ENCODE peak calls at places on chromosome 12, in six cellular contexts. A is spleen, Y is mesendoderm, W is SJSA1, P is stomach, C is lower lobe of right lung. O is an unnamed sample.

GRCh38 chr12:27779416-27779815 is 617 bp upstream of the KLHL42 start:
- DNase-seq in A (peak), Y (peak), W (peak), P (no peak), C (no peak), O (no peak)

GRCh38 chr12:117792877-117793424 is 175.8 kb downstream of the KSR2 start:
- DNase-seq in A (no peak), Y (no peak), W (no peak), P (no peak), C (no peak), O (no peak)

GRCh38 chr12:89040146-89040964 is 311.9 kb downstream of the DUSP6 start:
- DNase-seq in A (peak), Y (no peak), W (no peak), P (peak), C (peak), O (peak)

GRCh38 chr12:103966736-103967135 is 1.1 kb downstream of the TDG start:
- DNase-seq in A (no peak), Y (no peak), W (no peak), P (no peak), C (no peak), O (no peak)

GRCh38 chr12:132109741-132110140 is 34.4 kb downstream of the DDX51 start:
- DNase-seq in A (no peak), Y (no peak), W (no peak), P (no peak), C (no peak), O (no peak)

GRCh38 chr12:26198742-26199141 is 3.4 kb downstream of the SSPN start:
- DNase-seq in A (no peak), Y (no peak), W (peak), P (no peak), C (no peak), O (no peak)

GRCh38 chr12:107169200-107169599 is 75.9 kb upstream of the CRY1 start:
- DNase-seq in A (no peak), Y (no peak), W (no peak), P (no peak), C (no peak), O (no peak)

GRCh38 chr12:88063375-88063774 is 34.2 kb upstream of the C12orf50 start:
- DNase-seq in A (no peak), Y (no peak), W (no peak), P (no peak), C (no peak), O (no peak)

GRCh38 chr12:91143241-91143640 is 31.9 kb upstream of the LUM start:
- DNase-seq in A (no peak), Y (no peak), W (no peak), P (no peak), C (no peak), O (no peak)

GRCh38 chr12:109461846-109462766 is 15.0 kb downstream of the KCTD10 start:
- DNase-seq in A (peak), Y (peak), W (peak), P (peak), C (peak), O (peak)

GRCh38 chr12:67151891-67152290 is 117.3 kb upstream of the CAND1 start:
- DNase-seq in A (no peak), Y (no peak), W (no peak), P (no peak), C (no peak), O (no peak)

GRCh38 chr12:99004799-99005474 is 359.8 kb downstream of the APAF1 start:
- DNase-seq in A (no peak), Y (no peak), W (no peak), P (no peak), C (no peak), O (no peak)

DNA sequence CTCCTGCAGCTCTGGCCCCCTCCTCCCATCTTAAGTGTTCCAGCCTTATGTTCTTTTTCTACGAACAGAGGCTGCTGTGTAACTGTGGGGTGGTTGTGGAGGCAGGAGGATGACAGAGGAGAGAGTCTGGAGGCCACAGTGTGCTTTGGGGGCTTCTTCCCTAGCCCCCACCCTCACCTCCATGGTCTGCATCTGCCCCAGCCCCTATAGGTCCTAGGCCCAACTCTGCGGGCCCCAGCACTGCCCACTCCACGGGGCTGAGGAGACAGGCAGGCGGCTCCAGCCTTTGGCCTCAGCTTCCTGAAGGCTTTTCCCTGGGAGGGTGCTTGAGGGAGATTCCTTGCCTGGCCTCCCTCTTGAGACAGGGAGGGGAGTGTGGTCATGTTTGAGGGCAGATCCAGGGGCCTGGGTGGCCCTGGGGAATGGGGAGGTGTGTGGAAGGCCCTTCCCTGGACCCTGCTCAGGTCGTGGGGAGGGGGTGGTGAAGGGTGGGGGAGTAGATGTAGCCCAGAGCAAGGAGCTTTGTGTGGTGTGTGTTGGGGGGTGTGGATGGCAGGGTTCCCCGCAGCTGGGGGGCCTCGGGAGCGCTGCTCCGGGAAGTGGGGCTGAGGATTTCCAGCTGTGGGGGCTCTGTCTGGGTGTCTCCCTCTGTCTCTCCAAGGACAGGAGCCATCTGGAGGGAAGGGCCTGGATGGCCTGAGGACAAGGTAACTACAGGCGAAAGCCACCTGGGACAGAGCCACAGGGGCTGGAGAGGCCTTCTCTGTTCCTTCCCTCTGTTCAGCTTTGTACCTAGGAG is 1.1 kb downstream of the SMIM41 start:
- DNase-seq in A (no peak), Y (no peak), W (no peak), P (no peak), C (no peak), O (no peak)
- H3K4me3 ChIP-seq in A (peak), Y (no peak), W (no peak), P (peak), C (peak), O (no peak)

DNA sequence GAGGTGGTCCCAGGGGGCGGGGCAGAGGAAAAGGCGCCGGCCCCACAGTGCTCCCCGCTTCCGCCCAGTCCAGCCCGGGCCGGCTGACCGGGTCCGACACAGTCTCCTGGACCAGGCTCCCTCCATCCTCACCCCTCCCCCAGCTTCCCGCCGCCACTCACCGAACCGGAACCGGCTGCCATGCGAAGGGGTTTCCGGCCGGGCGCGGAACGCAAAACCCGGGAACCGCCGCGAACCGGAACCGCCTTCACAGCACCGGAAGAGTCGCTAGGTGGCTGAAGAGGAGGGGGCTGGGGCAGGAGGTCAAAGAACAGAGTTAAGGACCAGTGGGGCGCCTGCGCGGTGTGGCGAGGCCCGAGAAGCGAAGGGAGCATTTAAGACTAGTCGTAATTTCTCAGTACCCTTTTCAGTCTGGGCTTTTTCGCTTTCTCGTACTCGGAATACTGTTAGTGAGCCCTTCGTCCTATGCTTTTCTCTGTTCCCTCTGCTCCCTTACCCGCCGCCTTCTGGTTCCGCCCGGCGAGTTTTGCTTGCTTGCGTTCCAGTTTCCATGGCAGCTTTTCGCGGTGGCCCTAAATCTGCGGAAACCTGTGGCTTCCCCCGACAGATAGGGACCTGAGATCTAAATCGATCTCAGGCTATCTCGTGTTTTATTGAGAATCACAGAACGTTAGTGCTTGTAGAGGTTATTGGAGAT is at the start of gene SENP1:
- DNase-seq in A (peak), Y (peak), W (peak), P (peak), C (peak), O (peak)
- H3K4me3 ChIP-seq in A (peak), Y (peak), W (peak), P (peak), C (peak), O (peak)

GRCh38 chr12:95838125-95838524 is 20.6 kb upstream of the SNRPF start:
- DNase-seq in A (no peak), Y (no peak), W (no peak), P (peak), C (no peak), O (no peak)

GRCh38 chr12:95837240-95838038 is 21.3 kb upstream of the SNRPF start:
- DNase-seq in A (no peak), Y (no peak), W (no peak), P (no peak), C (no peak), O (no peak)

GRCh38 chr12:95836185-95836609 is 22.6 kb upstream of the SNRPF start:
- DNase-seq in A (no peak), Y (no peak), W (peak), P (no peak), C (no peak), O (no peak)

GRCh38 chr12:95834572-95834971 is 24.2 kb upstream of the SNRPF start:
- DNase-seq in A (no peak), Y (no peak), W (no peak), P (no peak), C (no peak), O (no peak)

GRCh38 chr12:95836630-95837239 is 22.0 kb upstream of the SNRPF start:
- DNase-seq in A (no peak), Y (no peak), W (no peak), P (no peak), C (no peak), O (no peak)
- H3K4me3 ChIP-seq in A (no peak), Y (no peak), W (no peak), P (no peak), C (no peak), O (no peak)

DNA sequence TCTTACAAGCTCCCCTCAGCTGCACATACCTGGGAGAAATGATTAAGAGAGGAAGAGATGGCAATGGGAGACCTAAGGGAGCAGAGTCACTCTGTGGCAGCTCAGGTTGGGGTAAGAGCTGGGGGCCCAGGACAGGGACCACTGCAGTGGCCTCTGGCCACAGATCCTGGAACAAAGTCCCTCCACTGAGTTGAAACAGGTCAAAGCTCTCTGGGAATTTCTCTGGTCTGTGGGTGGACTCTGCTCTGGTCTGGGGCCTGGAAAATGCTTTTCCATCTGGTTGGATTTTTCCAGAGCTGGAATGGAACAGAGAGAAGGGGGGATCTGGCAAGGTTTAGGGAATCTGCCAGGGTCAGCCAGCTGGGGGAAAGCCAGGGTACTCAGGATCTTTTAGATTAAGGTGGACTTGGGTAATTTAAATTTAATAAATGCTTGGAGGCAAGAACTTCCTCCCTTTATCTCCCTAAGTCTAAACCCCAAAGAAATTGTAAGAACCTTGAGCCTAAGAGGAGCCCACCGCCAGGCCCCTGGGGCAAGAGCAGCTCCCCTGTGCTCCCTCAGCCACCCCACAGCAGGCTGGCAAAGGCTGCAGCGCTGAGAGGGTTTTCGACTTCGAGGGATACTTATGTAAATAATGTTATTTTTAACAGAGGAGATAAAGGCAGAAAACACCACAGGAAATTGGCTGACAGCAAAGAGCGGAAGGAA is 3.7 kb downstream of the HOXC10 start:
- DNase-seq in A (no peak), Y (no peak), W (no peak), P (no peak), C (no peak), O (no peak)
- H3K4me3 ChIP-seq in A (no peak), Y (no peak), W (peak), P (no peak), C (no peak), O (no peak)

GRCh38 chr12:94829552-94829951 is 173.9 kb downstream of the NDUFA12 start:
- DNase-seq in A (no peak), Y (no peak), W (no peak), P (no peak), C (no peak), O (no peak)

GRCh38 chr12:94834036-94834625 is 169.4 kb downstream of the NDUFA12 start:
- DNase-seq in A (no peak), Y (no peak), W (no peak), P (no peak), C (no peak), O (no peak)

GRCh38 chr12:94831081-94831747 is 172.3 kb downstream of the NDUFA12 start:
- DNase-seq in A (peak), Y (no peak), W (no peak), P (no peak), C (no peak), O (no peak)

GRCh38 chr12:94832780-94833760 is 170.4 kb downstream of the NDUFA12 start:
- DNase-seq in A (no peak), Y (peak), W (no peak), P (no peak), C (no peak), O (no peak)

GRCh38 chr12:94832105-94832504 is 171.4 kb downstream of the NDUFA12 start:
- DNase-seq in A (no peak), Y (no peak), W (no peak), P (no peak), C (no peak), O (no peak)
- H3K4me3 ChIP-seq in A (no peak), Y (no peak), W (no peak), P (no peak), C (no peak), O (no peak)

GRCh38 chr12:76023069-76023690 is 8.4 kb downstream of the PHLDA1 start:
- DNase-seq in A (no peak), Y (no peak), W (no peak), P (no peak), C (no peak), O (no peak)

GRCh38 chr12:76020281-76020680 is 11.3 kb downstream of the PHLDA1 start:
- DNase-seq in A (peak), Y (peak), W (peak), P (peak), C (peak), O (no peak)

GRCh38 chr12:76018111-76018510 is 13.5 kb downstream of the PHLDA1 start:
- DNase-seq in A (no peak), Y (peak), W (peak), P (no peak), C (no peak), O (no peak)

GRCh38 chr12:76018672-76019071 is 12.9 kb downstream of the PHLDA1 start:
- DNase-seq in A (no peak), Y (peak), W (no peak), P (no peak), C (no peak), O (no peak)

GRCh38 chr12:76020731-76021672 is 10.6 kb downstream of the PHLDA1 start:
- DNase-seq in A (no peak), Y (peak), W (peak), P (no peak), C (no peak), O (peak)
- H3K4me3 ChIP-seq in A (no peak), Y (no peak), W (no peak), P (no peak), C (no peak), O (no peak)